ENCODE peak calls at places on chromosomes 7 and 10, in four cellular contexts. Y is sigmoid colon, U is H1, T is HCT116. V is an unnamed sample.

GRCh38 chr7:157840913-157841756 is 504.3 kb downstream of the DNAJB6 start:
- DNase-seq in Y (no peak), U (no peak), T (no peak), V (no peak)

GRCh38 chr10:7485267-7485601 is 74.4 kb upstream of the SFMBT2 start:
- DNase-seq in Y (no peak), U (no peak), T (no peak), V (no peak)

GRCh38 chr10:36094091-36094490 is 452.0 kb upstream of the FZD8 start:
- DNase-seq in Y (no peak), U (no peak), T (no peak), V (no peak)

GRCh38 chr10:86349474-86349873 is 17.1 kb downstream of the GRID1 start:
- DNase-seq in Y (no peak), U (peak; percentile 56), T (peak; percentile 28), V (no peak)

GRCh38 chr7:23011222-23011924 is 2.6 kb downstream of the HYCC1 start:
- DNase-seq in Y (no peak), U (no peak), T (no peak), V (no peak)

GRCh38 chr10:73873843-73874215 is 526 bp downstream of the CAMK2G start:
- DNase-seq in Y (no peak), U (no peak), T (no peak), V (no peak)

GRCh38 chr7:150842018-150842417 is 10.3 kb upstream of the AOC1 start:
- DNase-seq in Y (peak; percentile 17), U (no peak), T (no peak), V (no peak)

GRCh38 chr10:114043532-114044250 is at the start of gene ADRB1:
- DNase-seq in Y (peak; percentile 94), U (no peak), T (peak; percentile 53), V (peak; percentile 48)

GRCh38 chr7:10571759-10572158 is 401.9 kb upstream of the PHF14 start:
- DNase-seq in Y (no peak), U (no peak), T (no peak), V (no peak)

GRCh38 chr7:69358163-69358821 is 240.0 kb upstream of the AUTS2 start:
- DNase-seq in Y (no peak), U (no peak), T (no peak), V (no peak)

GRCh38 chr7:34296663-34297062 is 361.4 kb upstream of the NPSR1 start:
- DNase-seq in Y (no peak), U (no peak), T (no peak), V (no peak)

GRCh38 chr10:116005301-116005700 is 267.7 kb downstream of the GFRA1 start:
- DNase-seq in Y (no peak), U (no peak), T (no peak), V (no peak)

DNA sequence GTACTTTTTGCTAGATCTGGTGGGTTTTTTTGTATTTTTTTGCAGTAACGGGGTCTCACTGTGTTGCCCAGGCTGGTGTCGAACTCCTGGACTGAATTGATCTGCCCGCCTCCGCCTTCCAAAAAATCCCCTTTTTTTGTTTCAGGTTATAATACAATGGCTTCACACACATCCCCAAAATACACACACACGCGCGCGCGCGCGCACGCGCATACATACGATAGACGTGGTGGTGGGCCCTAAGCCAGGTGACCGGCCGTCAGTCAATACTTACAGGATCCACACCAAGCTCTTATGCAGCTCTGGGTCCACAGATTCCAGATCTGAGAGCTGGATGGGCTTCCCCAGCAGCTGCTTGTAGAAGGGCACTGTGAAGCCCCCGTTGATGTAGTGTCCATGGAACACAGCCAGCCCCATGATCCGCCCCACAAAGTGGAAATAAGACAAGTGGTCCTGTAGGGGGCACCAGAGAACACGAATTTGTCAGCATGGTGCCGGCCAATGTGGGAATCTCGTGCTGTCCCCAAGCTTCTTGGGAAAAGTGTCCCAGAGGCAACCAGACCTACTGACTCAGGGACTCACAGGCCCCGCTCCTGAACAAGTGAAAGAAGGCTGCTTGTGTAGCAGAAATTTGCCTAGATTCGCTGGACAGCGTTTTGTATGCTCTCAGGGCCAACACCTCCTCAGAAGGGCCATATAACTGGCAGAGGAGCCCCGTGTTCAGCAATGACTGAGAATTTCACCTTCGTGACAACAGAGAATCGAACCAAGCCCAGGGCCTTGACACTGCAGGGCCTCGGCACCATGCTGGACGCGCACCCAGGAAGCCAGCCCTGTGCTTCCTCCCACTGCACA is 103.6 kb downstream of the SMURF1 start:
- DNase-seq in Y (peak; percentile 93), U (peak; percentile 62), T (peak; percentile 68), V (peak; percentile 77)
- TF ChIP-seq POLR2AphosphoS5 in Y (peak; percentile 55), U (no peak), T (no peak), V (peak; percentile 49)

GRCh38 chr10:111077715-111078504 is 1.1 kb downstream of the ADRA2A start:
- DNase-seq in Y (no peak), U (no peak), T (no peak), V (no peak)
- H3K4me3 ChIP-seq in Y (peak overlapping the region; percentile 51), U (peak overlapping the region; percentile 69), T (no peak overlapping the region), V (peak overlapping the region; percentile 43)

GRCh38 chr7:2228921-2229320 is 3.8 kb downstream of the MAD1L1 start:
- DNase-seq in Y (no peak), U (no peak), T (no peak), V (no peak)
- TF ChIP-seq CTCF in Y (no peak), U (no peak), T (no peak), V (no peak)

GRCh38 chr10:18523858-18524257 is 127.5 kb downstream of the NSUN6 start:
- DNase-seq in Y (no peak), U (no peak), T (no peak), V (no peak)
- TF ChIP-seq POLR2AphosphoS5 in Y (no peak), U (no peak), T (no peak), V (no peak)

GRCh38 chr7:92830532-92831110 is 5.8 kb downstream of the CDK6 start:
- DNase-seq in Y (no peak), U (no peak), T (no peak), V (no peak)
- H3K4me3 ChIP-seq in Y (no peak overlapping the region), U (peak overlapping the region; percentile 4), T (no peak overlapping the region), V (no peak overlapping the region)

DNA sequence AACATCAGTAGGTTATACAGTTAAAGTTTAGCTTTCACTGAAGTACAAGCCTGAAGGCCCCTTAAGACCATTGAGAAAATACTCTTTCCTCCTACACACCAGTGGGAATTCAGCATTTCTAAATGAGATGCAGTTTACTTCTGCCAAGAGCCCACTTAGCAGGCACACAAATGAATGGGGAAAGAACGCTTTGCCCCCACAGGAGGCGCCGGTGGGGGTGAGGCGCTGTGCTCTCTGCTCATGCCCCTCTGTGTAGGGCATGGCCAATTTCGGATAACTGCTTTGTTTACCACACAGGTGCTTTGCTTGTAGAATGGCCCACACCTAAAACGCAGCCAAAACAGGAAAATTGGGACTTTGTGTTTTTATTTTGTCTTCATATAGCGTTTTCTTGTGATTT is 15.9 kb upstream of the LAT2 start:
- DNase-seq in Y (no peak), U (no peak), T (no peak), V (no peak)
- TF ChIP-seq CTCF in Y (no peak), U (no peak), T (no peak), V (no peak)

GRCh38 chr7:36474283-36475010 is 84.8 kb downstream of the ANLN start:
- DNase-seq in Y (no peak), U (no peak), T (no peak), V (no peak)
- TF ChIP-seq POLR2AphosphoS5 in Y (no peak), U (no peak), T (no peak), V (no peak)

DNA sequence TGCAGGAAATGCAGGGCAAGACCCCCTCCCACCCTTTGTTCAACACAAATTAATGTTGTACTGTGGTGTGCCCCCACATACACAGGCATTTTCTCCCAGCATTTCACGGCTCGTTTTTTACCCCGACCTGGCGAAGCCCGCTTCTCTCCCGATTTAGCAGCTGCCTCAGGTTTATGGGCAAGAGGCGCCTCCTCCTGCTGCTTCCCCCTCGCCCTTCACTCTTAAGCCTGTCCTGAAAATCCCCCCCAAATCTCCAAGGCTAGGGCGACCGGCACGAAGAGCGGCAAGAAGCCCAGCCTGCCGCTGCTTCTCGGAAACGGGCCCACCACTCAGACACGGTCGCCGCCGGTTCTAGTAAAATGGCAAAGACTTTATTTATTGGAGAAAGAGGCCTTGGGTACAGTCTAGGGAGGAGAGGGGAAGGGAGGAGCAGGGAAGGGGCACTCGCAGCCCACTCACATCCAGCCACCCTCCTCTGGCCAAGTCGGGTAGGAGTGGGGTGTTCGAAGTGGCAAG is 3.4 kb downstream of the LBX1 start:
- DNase-seq in Y (no peak), U (no peak), T (no peak), V (no peak)
- H3K4me3 ChIP-seq in Y (no peak overlapping the region), U (no peak overlapping the region), T (no peak overlapping the region), V (no peak overlapping the region)

GRCh38 chr7:120825152-120825551 is 32.8 kb downstream of the TSPAN12 start:
- DNase-seq in Y (no peak), U (no peak), T (no peak), V (no peak)

GRCh38 chr7:120814518-120814917 is 43.4 kb downstream of the TSPAN12 start:
- DNase-seq in Y (no peak), U (no peak), T (no peak), V (no peak)

GRCh38 chr7:120825576-120825975 is 32.4 kb downstream of the TSPAN12 start:
- DNase-seq in Y (no peak), U (no peak), T (no peak), V (no peak)

GRCh38 chr7:120819861-120820260 is 38.1 kb downstream of the TSPAN12 start:
- DNase-seq in Y (no peak), U (no peak), T (no peak), V (no peak)
- TF ChIP-seq CTCF in Y (no peak), U (no peak), T (no peak), V (no peak)

GRCh38 chr7:137846588-137847417 is at the start of gene DGKI:
- DNase-seq in Y (no peak), U (no peak), T (no peak), V (no peak)
- TF ChIP-seq POLR2AphosphoS5 in Y (no peak), U (no peak), T (no peak), V (no peak)

V was measured in breast epithelium.